ENCODE peak calls at places on chromosomes 12 and 14, in five cellular contexts. U is GM10248, L is fibroblast of the aortic adventitia, W is fibroblast of lung, J is left lung. F is an unnamed sample.

GRCh38 chr14:74611672-74612345 is at the start of gene LTBP2:
- DNase-seq in U (no peak), L (peak), W (peak), J (peak), F (no peak)

GRCh38 chr14:52061890-52062289 is 7.0 kb downstream of the NID2 start:
- DNase-seq in U (no peak), L (no peak), W (no peak), J (no peak), F (no peak)

GRCh38 chr12:94206886-94207285 is 58.5 kb downstream of the PLXNC1 start:
- DNase-seq in U (no peak), L (no peak), W (no peak), J (no peak), F (no peak)

GRCh38 chr12:127429556-127429955 is 837.4 kb upstream of the TMEM132C start:
- DNase-seq in U (no peak), L (no peak), W (peak), J (no peak), F (no peak)

GRCh38 chr12:56221757-56222530 is at the start of gene RNF41:
- DNase-seq in U (peak), L (peak), W (peak), J (peak), F (peak)

GRCh38 chr12:42483534-42483857 is 106.0 kb downstream of the PRICKLE1 start:
- DNase-seq in U (peak), L (no peak), W (peak), J (no peak), F (peak)

GRCh38 chr12:63294327-63294632 is 143.3 kb upstream of the AVPR1A start:
- DNase-seq in U (no peak), L (peak), W (peak), J (no peak), F (peak)

GRCh38 chr12:42568952-42569916 is 20.3 kb downstream of the PRICKLE1 start:
- DNase-seq in U (peak), L (peak), W (peak), J (no peak), F (no peak)

GRCh38 chr14:85793533-85793932 is 263.6 kb downstream of the FLRT2 start:
- DNase-seq in U (no peak), L (no peak), W (no peak), J (no peak), F (no peak)

GRCh38 chr14:50773632-50774541 is 57.1 kb downstream of the NIN start:
- DNase-seq in U (no peak), L (peak), W (peak), J (no peak), F (peak)

GRCh38 chr14:76153919-76154318 is 2.2 kb downstream of the GPATCH2L start:
- DNase-seq in U (no peak), L (no peak), W (no peak), J (no peak), F (no peak)

GRCh38 chr12:75854681-75855309 is 176.8 kb downstream of the PHLDA1 start:
- DNase-seq in U (no peak), L (peak), W (peak), J (no peak), F (no peak)

GRCh38 chr12:5371636-5372035 is 60.3 kb upstream of the NTF3 start:
- DNase-seq in U (no peak), L (no peak), W (peak), J (no peak), F (no peak)

GRCh38 chr12:70258605-70259403 is 15.6 kb downstream of the CNOT2 start:
- DNase-seq in U (no peak), L (no peak), W (no peak), J (no peak), F (no peak)

GRCh38 chr14:68792022-68792829 is 641 bp downstream of the ZFP36L1 start:
- DNase-seq in U (peak), L (no peak), W (no peak), J (no peak), F (no peak)

GRCh38 chr12:51210690-51211395 is 7.0 kb downstream of the POU6F1 start:
- DNase-seq in U (no peak), L (no peak), W (no peak), J (no peak), F (no peak)

GRCh38 chr12:12748051-12748450 is 30.9 kb downstream of the CDKN1B start:
- DNase-seq in U (no peak), L (no peak), W (no peak), J (no peak), F (no peak)

GRCh38 chr14:103016071-103016470 is 41.3 kb downstream of the CDC42BPB start:
- DNase-seq in U (no peak), L (no peak), W (no peak), J (no peak), F (peak)

GRCh38 chr12:121400332-121401139 is 618 bp downstream of the RNF34 start:
- DNase-seq in U (peak), L (peak), W (peak), J (peak), F (peak)

GRCh38 chr14:34539407-34540180 is at the start of gene EAPP:
- DNase-seq in U (peak), L (peak), W (peak), J (peak), F (peak)

GRCh38 chr14:75200451-75200850 is 24.0 kb upstream of the TMED10 start:
- DNase-seq in U (no peak), L (no peak), W (no peak), J (no peak), F (peak)

GRCh38 chr12:39224971-39225370 is 217.9 kb downstream of the KIF21A start:
- DNase-seq in U (no peak), L (no peak), W (peak), J (no peak), F (no peak)

GRCh38 chr12:6843118-6843902 is 2.6 kb downstream of the GNB3 start:
- DNase-seq in U (no peak), L (no peak), W (no peak), J (no peak), F (no peak)

GRCh38 chr14:90272523-90272922 is 16.2 kb downstream of the PSMC1 start:
- DNase-seq in U (no peak), L (no peak), W (no peak), J (no peak), F (no peak)
- TF ChIP-seq CTCF in U (no peak), L (no peak), W (no peak), J (no peak), F (no peak)

DNA sequence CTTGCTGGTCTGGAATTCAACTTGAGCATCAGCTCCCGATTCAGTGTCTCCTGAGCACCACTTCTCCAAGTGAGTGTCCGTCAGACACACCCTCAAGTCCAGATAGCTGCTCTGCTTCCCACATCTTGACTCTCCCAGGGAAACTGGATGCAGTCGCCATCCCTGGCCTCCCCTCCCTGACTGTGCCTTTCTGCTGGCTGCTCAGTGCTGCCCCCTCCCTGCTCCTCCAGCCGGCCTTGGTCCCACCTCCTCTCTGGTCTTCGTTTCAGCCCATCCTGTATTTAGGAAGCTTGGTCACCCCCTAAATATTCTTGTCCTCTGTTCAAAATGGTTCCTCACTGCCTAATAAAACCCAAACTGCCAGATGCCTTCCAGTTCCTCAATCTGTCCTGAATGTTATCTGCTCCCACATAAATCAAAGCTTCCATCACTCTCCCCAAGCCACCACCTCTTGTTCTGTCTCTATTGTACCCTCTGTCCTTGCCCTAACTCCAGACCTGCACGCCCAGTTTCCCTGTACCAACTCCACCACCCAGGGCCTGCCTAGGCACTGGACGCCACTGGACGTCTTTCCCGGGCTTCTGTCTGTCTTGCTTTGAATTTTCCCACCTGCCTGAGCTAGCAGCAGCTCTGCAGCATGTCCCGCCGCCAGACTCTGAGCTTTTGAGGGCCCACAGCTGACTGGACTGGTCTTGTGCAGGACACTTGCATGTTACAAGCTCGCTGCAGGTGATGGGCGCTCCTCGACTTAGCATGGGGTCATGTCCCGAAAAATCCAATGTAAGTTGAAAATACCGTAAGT is 33.8 kb downstream of the CCDC92 start:
- DNase-seq in U (no peak), L (no peak), W (no peak), J (no peak), F (no peak)
- TF ChIP-seq CTCF in U (peak), L (peak), W (peak), J (no peak), F (peak)

DNA sequence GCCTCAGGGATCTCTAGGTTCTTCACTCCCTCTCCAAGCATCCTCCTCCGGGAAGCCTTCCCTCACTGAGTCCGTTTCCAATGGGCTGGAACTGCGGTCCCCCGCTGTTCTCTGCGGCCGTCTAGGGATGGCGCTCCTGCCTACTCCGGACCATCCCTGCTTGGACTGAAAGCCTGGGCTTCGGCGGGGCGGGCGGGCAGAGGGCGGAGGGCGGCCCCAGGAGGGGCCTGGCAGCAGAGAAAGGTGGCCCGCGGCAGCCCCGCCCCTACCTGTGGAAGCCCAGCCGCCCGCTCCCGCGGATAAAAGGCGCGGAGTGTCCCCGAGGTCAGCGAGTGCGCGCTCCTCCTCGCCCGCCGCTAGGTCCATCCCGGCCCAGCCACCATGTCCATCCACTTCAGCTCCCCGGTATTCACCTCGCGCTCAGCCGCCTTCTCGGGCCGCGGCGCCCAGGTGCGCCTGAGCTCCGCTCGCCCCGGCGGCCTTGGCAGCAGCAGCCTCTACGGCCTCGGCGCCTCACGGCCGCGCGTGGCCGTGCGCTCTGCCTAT is at the start of gene KRT7:
- DNase-seq in U (no peak), L (no peak), W (no peak), J (peak), F (peak)
- TF ChIP-seq CTCF in U (no peak), L (no peak), W (no peak), J (no peak), F (peak)

GRCh38 chr14:99966912-99967311 is 98.3 kb upstream of the EVL start:
- DNase-seq in U (no peak), L (no peak), W (no peak), J (no peak), F (peak)
- TF ChIP-seq CTCF in U (no peak), L (no peak), W (no peak), J (no peak), F (no peak)

DNA sequence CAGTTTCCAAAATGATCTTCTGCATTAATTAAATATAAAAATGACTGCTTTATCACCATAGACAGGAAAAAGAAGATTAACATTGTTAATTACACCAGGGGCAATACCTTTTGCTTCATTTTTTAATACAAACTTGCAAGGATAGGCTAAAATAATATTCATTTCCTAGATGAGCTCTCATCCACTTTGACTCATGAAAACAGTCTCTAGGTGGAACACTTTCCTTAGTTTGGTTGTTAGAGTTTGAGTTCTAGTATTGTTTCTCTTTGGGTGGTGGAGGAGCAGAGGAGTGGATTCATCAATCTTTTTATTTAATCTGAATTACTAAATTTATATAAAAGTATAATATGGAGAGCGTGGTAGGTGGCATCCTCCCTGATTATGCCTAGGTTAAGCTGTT is 251.0 kb downstream of the PDZRN4 start:
- DNase-seq in U (no peak), L (no peak), W (no peak), J (no peak), F (no peak)
- TF ChIP-seq CTCF in U (no peak), L (no peak), W (no peak), J (no peak), F (no peak)

GRCh38 chr12:53004178-53004577 is 2.1 kb upstream of the EIF4B start:
- DNase-seq in U (no peak), L (no peak), W (peak), J (no peak), F (no peak)

GRCh38 chr12:53005215-53005985 is 856 bp upstream of the EIF4B start:
- DNase-seq in U (no peak), L (no peak), W (no peak), J (no peak), F (peak)

GRCh38 chr12:53004582-53004981 is 1.7 kb upstream of the EIF4B start:
- DNase-seq in U (no peak), L (peak), W (peak), J (no peak), F (no peak)

GRCh38 chr12:53006810-53007742 is 820 bp downstream of the EIF4B start:
- DNase-seq in U (peak), L (peak), W (peak), J (peak), F (peak)

GRCh38 chr12:53005986-53006809 is at the start of gene EIF4B:
- DNase-seq in U (peak), L (peak), W (peak), J (peak), F (peak)
- TF ChIP-seq CTCF in U (no peak), L (no peak), W (no peak), J (no peak), F (no peak)

GRCh38 chr14:92317511-92317910 is 5.5 kb upstream of the SLC24A4 start:
- DNase-seq in U (no peak), L (peak), W (peak), J (no peak), F (no peak)

GRCh38 chr14:92316937-92317336 is 6.0 kb upstream of the SLC24A4 start:
- DNase-seq in U (no peak), L (no peak), W (peak), J (no peak), F (no peak)

GRCh38 chr14:92316116-92316515 is 6.8 kb upstream of the SLC24A4 start:
- DNase-seq in U (no peak), L (no peak), W (no peak), J (no peak), F (no peak)

GRCh38 chr14:92314182-92314581 is 8.8 kb upstream of the SLC24A4 start:
- DNase-seq in U (no peak), L (no peak), W (no peak), J (no peak), F (no peak)

GRCh38 chr14:92315050-92315785 is 7.7 kb upstream of the SLC24A4 start:
- DNase-seq in U (no peak), L (no peak), W (no peak), J (no peak), F (no peak)
- TF ChIP-seq CTCF in U (no peak), L (no peak), W (no peak), J (no peak), F (no peak)

DNA sequence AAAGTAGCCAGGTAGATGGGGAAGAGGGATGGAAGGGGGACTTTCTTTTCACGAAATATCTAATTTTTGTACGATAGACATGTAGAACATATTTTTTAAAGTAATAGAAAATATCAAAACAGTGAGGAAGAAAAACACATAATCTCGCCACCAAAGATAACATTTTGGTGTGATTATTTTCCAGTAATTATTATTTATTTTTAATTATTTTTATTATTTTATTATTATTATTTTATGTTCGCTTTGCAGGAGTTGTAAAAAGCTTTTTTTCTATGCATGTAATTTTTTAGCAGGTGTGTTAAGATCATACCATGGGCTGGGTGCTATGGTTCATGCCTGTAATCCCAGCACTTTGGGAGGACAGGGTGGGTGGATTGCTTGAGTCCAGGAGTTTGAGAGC is 85.6 kb upstream of the CCND2 start:
- DNase-seq in U (no peak), L (no peak), W (no peak), J (no peak), F (no peak)
- TF ChIP-seq CTCF in U (no peak), L (no peak), W (no peak), J (no peak), F (no peak)

GRCh38 chr14:80586116-80586515 is 355.4 kb downstream of the CEP128 start:
- DNase-seq in U (no peak), L (no peak), W (no peak), J (no peak), F (no peak)
- TF ChIP-seq CTCF in U (no peak), L (no peak), W (no peak), J (no peak), F (no peak)

GRCh38 chr12:132243596-132244289 is 85.6 kb downstream of the GALNT9 start:
- DNase-seq in U (no peak), L (no peak), W (no peak), J (peak), F (no peak)
- TF ChIP-seq CTCF in U (no peak), L (no peak), W (no peak), J (no peak), F (peak)